ENCODE peak calls at places on chromosomes 12 and 14, in nine cellular contexts. P is IMR-90; S is cardiac muscle cell; D is hepatocyte; Q is right lobe of liver; V is heart left ventricle; U is tibial artery; A is CD8-positive, alpha-beta T cell; H is tibial nerve. Z is an unnamed sample. For H3K4me1, the result is how much of the 10 kb centered on the place peaks cover.

GRCh38 chr14:103343905-103344797 is 10.1 kb downstream of the EIF5 start:
- DNase-seq in P (no peak), S (no peak), D (no peak), Q (no peak), V (no peak), U (no peak), A (no peak), H (no peak), Z (no peak)

GRCh38 chr14:36672095-36672494 is 10.4 kb downstream of the PAX9 start:
- DNase-seq in P (no peak), S (no peak), D (no peak), Q (no peak), V (no peak), U (no peak), A (no peak), H (no peak), Z (no peak)

GRCh38 chr12:108152179-108152538 is 23.1 kb downstream of the WSCD2 start:
- DNase-seq in P (no peak), S (no peak), D (no peak), Q (no peak), V (no peak), U (no peak), A (no peak), H (no peak), Z (no peak)

GRCh38 chr14:73616831-73617230 is 4.5 kb downstream of the ACOT6 start:
- DNase-seq in P (no peak), S (no peak), D (no peak), Q (no peak), V (no peak), U (no peak), A (no peak), H (no peak), Z (no peak)

GRCh38 chr14:96105921-96106441 is 66.8 kb downstream of the C14orf132 start:
- DNase-seq in P (no peak), S (no peak), D (no peak), Q (peak), V (no peak), U (peak), A (no peak), H (no peak), Z (peak)

GRCh38 chr12:127079636-127080035 is 1187.3 kb upstream of the TMEM132C start:
- DNase-seq in P (no peak), S (no peak), D (no peak), Q (no peak), V (no peak), U (no peak), A (no peak), H (no peak), Z (no peak)

GRCh38 chr14:26867171-26867757 is 269.4 kb upstream of the NOVA1 start:
- DNase-seq in P (no peak), S (no peak), D (peak), Q (no peak), V (no peak), U (no peak), A (no peak), H (no peak), Z (no peak)

GRCh38 chr14:22380511-22381455 is 208.2 kb downstream of the DAD1 start:
- DNase-seq in P (peak), S (peak), D (no peak), Q (no peak), V (no peak), U (no peak), A (no peak), H (no peak), Z (peak)

GRCh38 chr12:124346425-124347168 is 51.7 kb downstream of the RFLNA start:
- DNase-seq in P (no peak), S (no peak), D (no peak), Q (no peak), V (no peak), U (no peak), A (no peak), H (no peak), Z (no peak)

GRCh38 chr14:44428239-44428924 is 78.7 kb downstream of the FSCB start:
- DNase-seq in P (no peak), S (no peak), D (no peak), Q (no peak), V (no peak), U (no peak), A (no peak), H (no peak), Z (no peak)

GRCh38 chr14:52678591-52678990 is 16.8 kb downstream of the ERO1A start:
- DNase-seq in P (no peak), S (no peak), D (no peak), Q (no peak), V (no peak), U (no peak), A (no peak), H (no peak), Z (no peak)

GRCh38 chr14:21168055-21168454 is 12.2 kb upstream of the OR5AU1 start:
- DNase-seq in P (peak), S (no peak), D (no peak), Q (no peak), V (no peak), U (no peak), A (no peak), H (no peak), Z (peak)

GRCh38 chr12:123270380-123271181 is 1.1 kb downstream of the CDK2AP1 start:
- DNase-seq in P (peak), S (peak), D (peak), Q (peak), V (peak), U (no peak), A (peak), H (no peak), Z (no peak)

GRCh38 chr14:105118646-105119409 is 49.7 kb downstream of the JAG2 start:
- DNase-seq in P (no peak), S (no peak), D (peak), Q (no peak), V (no peak), U (no peak), A (no peak), H (no peak), Z (peak)

GRCh38 chr14:53571990-53572389 is 384.6 kb downstream of the BMP4 start:
- DNase-seq in P (peak), S (no peak), D (peak), Q (no peak), V (no peak), U (no peak), A (no peak), H (no peak), Z (no peak)

GRCh38 chr12:132248439-132249157 is 80.8 kb downstream of the GALNT9 start:
- DNase-seq in P (peak), S (peak), D (no peak), Q (no peak), V (no peak), U (no peak), A (no peak), H (no peak), Z (no peak)

GRCh38 chr14:90883782-90884181 is 67.6 kb upstream of the TTC7B start:
- DNase-seq in P (peak), S (no peak), D (no peak), Q (no peak), V (no peak), U (no peak), A (no peak), H (no peak), Z (peak)

GRCh38 chr12:92897844-92898243 is 31.3 kb downstream of the EEA1 start:
- DNase-seq in P (no peak), S (no peak), D (no peak), Q (no peak), V (no peak), U (no peak), A (no peak), H (no peak), Z (no peak)

GRCh38 chr12:3604750-3605638 is 114.0 kb downstream of the PRMT8 start:
- DNase-seq in P (no peak), S (peak), D (no peak), Q (peak), V (peak), U (no peak), A (no peak), H (no peak), Z (peak)

GRCh38 chr12:47222592-47222959 is 142.8 kb upstream of the AMIGO2 start:
- DNase-seq in P (no peak), S (no peak), D (no peak), Q (no peak), V (no peak), U (no peak), A (no peak), H (no peak), Z (no peak)

GRCh38 chr12:47222960-47223847 is 143.4 kb upstream of the AMIGO2 start:
- DNase-seq in P (no peak), S (peak), D (peak), Q (no peak), V (no peak), U (no peak), A (no peak), H (no peak), Z (no peak)

GRCh38 chr12:47224563-47225133 is 144.9 kb upstream of the AMIGO2 start:
- DNase-seq in P (no peak), S (no peak), D (no peak), Q (no peak), V (no peak), U (no peak), A (no peak), H (no peak), Z (no peak)

GRCh38 chr12:47225356-47225755 is 145.6 kb upstream of the AMIGO2 start:
- DNase-seq in P (no peak), S (no peak), D (no peak), Q (no peak), V (no peak), U (no peak), A (no peak), H (no peak), Z (no peak)

GRCh38 chr12:47223848-47224213 is 144.1 kb upstream of the AMIGO2 start:
- DNase-seq in P (peak), S (peak), D (peak), Q (peak), V (peak), U (no peak), A (no peak), H (no peak), Z (no peak)
- H3K4me1 ChIP-seq in P (under half), S (under half), D (under half), Q (under half), V (under half), U (under half), A (half or more), H (under half), Z (under half)

GRCh38 chr14:88793259-88793625 is 489 bp upstream of the EML5 start:
- DNase-seq in P (no peak), S (no peak), D (no peak), Q (no peak), V (no peak), U (no peak), A (no peak), H (no peak), Z (no peak)

GRCh38 chr14:88791629-88792571 is 853 bp downstream of the EML5 start:
- DNase-seq in P (no peak), S (no peak), D (peak), Q (peak), V (no peak), U (peak), A (no peak), H (no peak), Z (no peak)

GRCh38 chr14:88790501-88791251 is 2.1 kb downstream of the EML5 start:
- DNase-seq in P (no peak), S (no peak), D (no peak), Q (no peak), V (no peak), U (no peak), A (no peak), H (no peak), Z (no peak)

GRCh38 chr14:88791252-88791621 is 1.5 kb downstream of the EML5 start:
- DNase-seq in P (no peak), S (no peak), D (no peak), Q (no peak), V (no peak), U (no peak), A (no peak), H (no peak), Z (no peak)

GRCh38 chr14:88792572-88793258 is at the start of gene EML5:
- DNase-seq in P (peak), S (peak), D (peak), Q (peak), V (peak), U (peak), A (peak), H (peak), Z (peak)
- TF ChIP-seq CTCF in P (peak), S (peak), D (peak), Q (peak), V (no peak), U (peak), A (peak), H (peak), Z (peak)

GRCh38 chr12:14219156-14219555 is 146.3 kb upstream of the ATF7IP start:
- DNase-seq in P (no peak), S (no peak), D (no peak), Q (no peak), V (no peak), U (no peak), A (no peak), H (no peak), Z (no peak)
- H3K27ac ChIP-seq in P (no peak), S (no peak), D (peak), Q (no peak), V (no peak), U (no peak), A (no peak), H (no peak), Z (no peak)

GRCh38 chr12:76033116-76034001 is 1.8 kb upstream of the PHLDA1 start:
- DNase-seq in P (peak), S (peak), D (peak), Q (no peak), V (no peak), U (no peak), A (no peak), H (no peak), Z (no peak)
- H3K4me1 ChIP-seq in P (under half), S (under half), D (under half), Q (under half), V (under half), U (under half), A (under half), H (under half), Z (under half)

GRCh38 chr12:102730996-102731395 is 186.0 kb downstream of the PAH start:
- DNase-seq in P (no peak), S (no peak), D (no peak), Q (no peak), V (no peak), U (no peak), A (no peak), H (no peak), Z (no peak)
- TF ChIP-seq CTCF in P (no peak), S (no peak), D (no peak), Q (no peak), V (no peak), U (no peak), A (no peak), H (no peak), Z (no peak)

DNA sequence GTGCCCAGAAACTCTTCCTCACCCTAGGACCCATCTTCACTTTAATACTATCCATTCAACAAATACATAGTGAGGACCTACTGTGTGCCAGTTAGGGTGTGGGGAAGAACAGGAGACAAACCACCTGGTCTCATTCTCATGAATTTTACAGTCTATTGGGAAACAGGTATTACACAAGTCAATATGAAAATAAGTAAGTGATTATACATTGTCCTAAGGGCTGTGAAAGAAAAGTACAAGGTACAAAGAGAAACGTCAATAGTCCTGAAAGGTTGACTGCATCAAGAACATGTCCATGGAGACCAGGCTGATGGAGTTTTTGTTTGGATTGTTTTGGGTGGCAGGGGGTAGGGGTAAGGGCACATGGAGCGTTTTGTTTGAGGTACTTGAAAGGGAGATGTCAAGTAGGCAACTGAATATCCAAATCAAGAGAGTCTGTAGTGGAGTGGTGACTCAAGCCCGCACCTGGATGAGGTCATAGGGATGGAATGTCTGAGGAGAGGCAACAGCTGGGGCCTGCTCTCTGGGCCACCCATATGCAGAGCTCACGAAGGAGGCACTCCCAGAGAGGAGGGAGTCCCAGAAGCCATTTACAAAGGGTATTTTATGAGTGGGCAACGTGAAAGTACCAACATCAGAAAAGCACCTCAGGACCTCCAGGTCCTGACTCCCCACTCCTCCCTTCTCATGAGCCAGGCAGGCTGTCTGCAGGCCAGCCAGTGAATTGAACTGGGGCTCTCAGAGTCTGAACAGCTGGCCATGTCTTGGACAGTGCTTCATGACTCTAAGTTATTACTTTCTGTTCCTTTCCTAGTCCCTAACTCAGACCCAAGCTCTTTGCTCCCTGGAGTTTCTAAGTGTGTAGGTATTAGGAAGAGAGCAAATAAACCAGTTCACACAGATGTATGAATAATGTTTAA is 272.0 kb downstream of the ZFP36L1 start:
- DNase-seq in P (no peak), S (no peak), D (peak), Q (peak), V (no peak), U (no peak), A (no peak), H (no peak), Z (peak)
- H3K27ac ChIP-seq in P (no peak), S (no peak), D (peak), Q (peak), V (peak), U (peak), A (no peak), H (peak), Z (peak)

GRCh38 chr14:100784523-100785337 is 41.2 kb upstream of the MEG3 start:
- DNase-seq in P (no peak), S (no peak), D (no peak), Q (no peak), V (no peak), U (no peak), A (no peak), H (no peak), Z (no peak)

GRCh38 chr14:100785338-100785615 is 40.6 kb upstream of the MEG3 start:
- DNase-seq in P (no peak), S (no peak), D (no peak), Q (no peak), V (no peak), U (no peak), A (no peak), H (no peak), Z (no peak)

GRCh38 chr14:100781952-100782351 is 44.0 kb upstream of the MEG3 start:
- DNase-seq in P (no peak), S (no peak), D (no peak), Q (no peak), V (no peak), U (no peak), A (no peak), H (no peak), Z (no peak)

GRCh38 chr14:100782516-100783320 is 43.2 kb upstream of the MEG3 start:
- DNase-seq in P (no peak), S (no peak), D (no peak), Q (no peak), V (no peak), U (no peak), A (no peak), H (no peak), Z (no peak)

GRCh38 chr14:100783630-100784321 is 42.1 kb upstream of the MEG3 start:
- DNase-seq in P (no peak), S (no peak), D (no peak), Q (no peak), V (no peak), U (no peak), A (no peak), H (no peak), Z (peak)
- H3K4me1 ChIP-seq in P (under half), S (under half), D (under half), Q (under half), V (under half), U (under half), A (under half), H (under half), Z (under half)

GRCh38 chr14:39419272-39419671 is 13.0 kb downstream of the FBXO33 start:
- DNase-seq in P (no peak), S (no peak), D (no peak), Q (no peak), V (no peak), U (no peak), A (no peak), H (no peak), Z (no peak)
- TF ChIP-seq CTCF in P (no peak), S (no peak), D (no peak), Q (no peak), V (no peak), U (no peak), A (no peak), H (no peak), Z (no peak)

DNA sequence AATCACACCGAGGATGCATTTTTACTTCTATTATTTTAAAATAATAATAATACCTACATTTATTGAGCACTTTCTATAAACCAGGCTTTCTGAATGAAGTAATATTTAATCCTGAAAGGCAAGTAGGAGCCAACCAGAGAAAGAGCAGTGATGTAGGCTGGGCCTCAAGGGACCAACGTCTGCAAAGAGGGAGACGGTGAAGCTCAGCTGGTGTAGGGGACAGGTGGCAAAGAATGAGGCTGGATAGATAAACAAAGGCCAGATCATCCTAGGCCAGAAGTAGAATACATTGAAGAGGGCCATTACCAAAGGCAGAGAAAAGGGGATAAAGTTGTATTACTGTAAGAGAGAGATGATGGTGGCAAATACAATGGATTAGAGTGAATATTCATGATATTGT is 810 bp upstream of the TMBIM4 start:
- DNase-seq in P (no peak), S (no peak), D (no peak), Q (no peak), V (no peak), U (no peak), A (no peak), H (no peak), Z (no peak)
- H3K27ac ChIP-seq in P (no peak), S (no peak), D (peak), Q (peak), V (peak), U (peak), A (peak), H (peak), Z (no peak)